ENCODE peak calls at places on chromosomes 4 and X, in five cellular contexts. K, S, G, C and H are unnamed samples.

GRCh38 chrX:48003367-48003757 is 427 bp downstream of the ZNF182 start:
- DNase-seq in K (no peak), C (no peak), S (no peak), G (peak), H (no peak)

GRCh38 chr4:32251126-32251525 is 1531.0 kb downstream of the PCDH7 start:
- DNase-seq in S (no peak), C (no peak), K (no peak), G (no peak), H (no peak)

GRCh38 chr4:108834787-108835384 is 72.0 kb upstream of the ETNPPL start:
- DNase-seq in S (peak), K (no peak), C (no peak), G (no peak), H (no peak)

GRCh38 chr4:55346851-55347255 is 811 bp downstream of the SRD5A3 start:
- DNase-seq in S (no peak), C (no peak), K (no peak), G (no peak), H (no peak)

GRCh38 chr4:76977731-76978350 is 28.3 kb downstream of the SEPTIN11 start:
- DNase-seq in K (no peak), S (peak), C (no peak), G (no peak), H (no peak)

GRCh38 chr4:41222259-41222658 is 7.9 kb upstream of the APBB2 start:
- DNase-seq in C (no peak), S (no peak), K (no peak), G (no peak), H (no peak)

GRCh38 chrX:134478374-134478773 is 18.4 kb downstream of the HPRT1 start:
- DNase-seq in S (no peak), G (no peak), K (no peak), C (no peak), H (no peak)

GRCh38 chr4:184472540-184473264 is 1.6 kb downstream of the IRF2 start:
- DNase-seq in K (peak), G (peak), S (peak), C (peak), H (peak)

GRCh38 chr4:99947608-99948007 is 1.2 kb upstream of the DNAJB14 start:
- DNase-seq in K (no peak), C (no peak), G (no peak), S (no peak), H (no peak)

GRCh38 chr4:128385683-128386304 is 98.2 kb upstream of the PGRMC2 start:
- DNase-seq in K (no peak), S (peak), C (no peak), G (no peak), H (no peak)

GRCh38 chr4:184115399-184115798 is 102.3 kb downstream of the ENPP6 start:
- DNase-seq in S (no peak), C (no peak), G (no peak), K (no peak), H (no peak)

GRCh38 chr4:86641516-86642090 is 47.5 kb downstream of the PTPN13 start:
- DNase-seq in K (no peak), S (no peak), G (no peak), C (no peak), H (no peak)

GRCh38 chrX:100685284-100685996 is 41.4 kb downstream of the SRPX2 start:
- DNase-seq in G (peak), K (peak), C (no peak), S (peak), H (no peak)

GRCh38 chr4:47270226-47270888 is 193.1 kb downstream of the COMMD8 start:
- DNase-seq in C (no peak), S (no peak), K (no peak), G (no peak), H (no peak)

GRCh38 chr4:8046925-8047541 is 107.4 kb upstream of the AFAP1 start:
- DNase-seq in S (peak), K (no peak), G (no peak), C (no peak), H (no peak)

GRCh38 chr4:163587867-163588266 is 93.4 kb downstream of the TMA16 start:
- DNase-seq in S (peak), G (no peak), K (no peak), C (no peak), H (no peak)

GRCh38 chrX:136810493-136810892 is 29.8 kb upstream of the ARHGEF6 start:
- DNase-seq in G (no peak), K (no peak), S (no peak), C (no peak), H (no peak)

GRCh38 chr4:17786567-17786966 is 5.1 kb upstream of the FAM184B start:
- DNase-seq in C (no peak), K (no peak), G (no peak), S (peak), H (no peak)

GRCh38 chrX:31213941-31214340 is 142.1 kb upstream of the FTHL17 start:
- DNase-seq in G (no peak), C (no peak), K (no peak), S (peak), H (peak)

GRCh38 chr4:7439699-7440098 is 5.0 kb upstream of the PSAPL1 start:
- DNase-seq in G (no peak), S (no peak), K (no peak), C (no peak), H (no peak)

GRCh38 chr4:109699553-109700225 is 3.6 kb downstream of the CASP6 start:
- DNase-seq in S (no peak), K (no peak), G (no peak), C (no peak), H (no peak)

GRCh38 chr4:86484241-86484640 is 109.9 kb upstream of the PTPN13 start:
- DNase-seq in G (no peak), K (no peak), C (no peak), S (no peak), H (no peak)

GRCh38 chr4:8861576-8862279 is 9.9 kb downstream of the HMX1 start:
- DNase-seq in S (no peak), C (no peak), G (peak), K (no peak), H (no peak)

GRCh38 chrX:19673334-19674040 is 158.2 kb upstream of the MAP3K15 start:
- DNase-seq in K (peak), C (peak), G (no peak), S (peak), H (peak)

GRCh38 chrX:16807976-16808542 is 21.8 kb downstream of the TXLNG start:
- DNase-seq in C (no peak), S (peak), G (no peak), K (no peak), H (no peak)

GRCh38 chr4:2402453-2402852 is 16.0 kb downstream of the ZFYVE28 start:
- DNase-seq in S (no peak), K (no peak), C (no peak), G (no peak), H (no peak)

GRCh38 chr4:121863787-121864186 is 6.5 kb downstream of the BBS7 start:
- DNase-seq in K (no peak), G (no peak), C (no peak), S (no peak), H (no peak)